ENCODE peak calls at places on chromosomes 5 and 9, in nine cellular contexts. M is HL-60, H is A549, S is spleen, Z is prostate gland, J is A673, I is GM13976, X is endothelial cell, Y is GM12865. F is an unnamed sample.
A peak's percentile ranks its signal among the peaks of the same experiment; 100 is the strongest.

GRCh38 chr5:165642366-165642765 is 2136.9 kb downstream of the MAT2B start:
- DNase-seq in Z (no peak), S (no peak), M (no peak), J (no peak), Y (no peak), I (no peak), X (no peak), H (no peak), F (no peak)

GRCh38 chr9:137305060-137305787 is 3.2 kb upstream of the NRARP start:
- DNase-seq in M (peak; percentile 60), Z (peak; percentile 60), I (peak; percentile 77), H (peak; percentile 70), J (no peak), S (peak; percentile 89), X (peak; percentile 78), Y (peak; percentile 49), F (peak; percentile 87)

GRCh38 chr5:14305045-14305444 is 161.9 kb downstream of the TRIO start:
- DNase-seq in X (no peak), M (peak; percentile 15), H (peak; percentile 24), Z (no peak), Y (no peak), I (no peak), J (no peak), S (no peak), F (no peak)

GRCh38 chr9:85900504-85901201 is 40.3 kb upstream of the NAA35 start:
- DNase-seq in S (no peak), J (peak; percentile 59), X (peak; percentile 66), M (peak; percentile 54), Y (peak; percentile 56), Z (no peak), H (peak; percentile 65), I (peak; percentile 41), F (peak; percentile 63)

GRCh38 chr9:121322037-121322736 is 47.9 kb downstream of the STOM start:
- DNase-seq in Z (no peak), Y (no peak), I (no peak), S (no peak), M (peak; percentile 33), J (no peak), X (no peak), H (peak; percentile 94), F (no peak)

GRCh38 chr9:100575006-100575405 is 2.9 kb upstream of the CAVIN4 start:
- DNase-seq in J (peak; percentile 22), Z (no peak), H (no peak), M (no peak), Y (no peak), X (no peak), I (no peak), S (no peak), F (no peak)

GRCh38 chr5:172162348-172162747 is 25.7 kb downstream of the STK10 start:
- DNase-seq in I (no peak), M (no peak), J (no peak), Y (no peak), Z (no peak), S (no peak), X (no peak), H (peak; percentile 38), F (no peak)

GRCh38 chr5:88681402-88681801 is 201.6 kb downstream of the MEF2C start:
- DNase-seq in Z (no peak), S (no peak), H (no peak), Y (no peak), M (no peak), J (no peak), X (no peak), I (no peak), F (no peak)

GRCh38 chr5:32760091-32760509 is 49.0 kb downstream of the NPR3 start:
- DNase-seq in X (no peak), M (no peak), J (peak; percentile 5), Y (no peak), I (no peak), S (no peak), H (peak; percentile 92), Z (no peak), F (no peak)

GRCh38 chr9:76987594-76988200 is 31.8 kb upstream of the FOXB2 start:
- DNase-seq in M (peak; percentile 26), J (peak; percentile 33), I (peak; percentile 49), Y (peak; percentile 49), Z (no peak), X (peak; percentile 49), S (no peak), H (peak; percentile 60), F (peak; percentile 20)

GRCh38 chr5:104928906-104929520 is 1366.4 kb upstream of the NUDT12 start:
- DNase-seq in X (no peak), Y (no peak), M (no peak), S (peak; percentile 70), J (no peak), H (no peak), Z (no peak), I (no peak), F (no peak)

GRCh38 chr5:39420482-39421145 is 4.2 kb downstream of the DAB2 start:
- DNase-seq in I (no peak), M (no peak), Y (no peak), S (no peak), X (peak; percentile 34), J (peak; percentile 72), H (no peak), Z (no peak), F (no peak)

GRCh38 chr5:163727028-163727427 is 221.6 kb downstream of the MAT2B start:
- DNase-seq in J (no peak), Y (peak; percentile 30), S (no peak), I (no peak), Z (no peak), X (no peak), H (no peak), M (peak; percentile 23), F (no peak)

GRCh38 chr5:143494162-143494561 is 90.7 kb upstream of the NR3C1 start:
- DNase-seq in S (no peak), Y (no peak), X (no peak), I (no peak), Z (no peak), J (peak; percentile 17), M (no peak), H (peak; percentile 49), F (no peak)

GRCh38 chr9:35115680-35116538 is at the start of gene ATOSB:
- DNase-seq in I (peak; percentile 94), S (peak; percentile 99), H (peak; percentile 96), X (peak; percentile 99), M (peak; percentile 96), J (peak; percentile 98), Y (peak; percentile 98), Z (peak; percentile 97), F (peak; percentile 98)

GRCh38 chr9:35114921-35115341 is 731 bp downstream of the ATOSB start:
- DNase-seq in M (peak; percentile 89), Y (peak; percentile 66), Z (no peak), X (peak; percentile 59), S (peak; percentile 91), H (peak; percentile 38), J (peak; percentile 58), I (peak; percentile 48), F (peak; percentile 70)

GRCh38 chr9:35116539-35116897 is 856 bp upstream of the ATOSB start:
- DNase-seq in Y (no peak), X (no peak), M (no peak), J (no peak), S (no peak), H (no peak), Z (no peak), I (peak; percentile 22), F (no peak)

GRCh38 chr9:35114113-35114847 is 1.4 kb downstream of the ATOSB start:
- DNase-seq in X (peak; percentile 80), I (peak; percentile 62), M (peak; percentile 92), J (peak; percentile 97), Z (peak; percentile 71), Y (peak; percentile 77), H (peak; percentile 87), S (peak; percentile 91), F (peak; percentile 90)

GRCh38 chr9:35116898-35117551 is 1.4 kb upstream of the ATOSB start:
- DNase-seq in Y (peak; percentile 95), H (peak; percentile 93), X (peak; percentile 91), M (peak; percentile 91), Z (peak; percentile 95), J (peak; percentile 95), S (peak; percentile 96), I (peak; percentile 86), F (peak; percentile 91)
- TF ChIP-seq CTCF in Y (peak; percentile 94), H (peak; percentile 98), X (peak; percentile 78), M (peak; percentile 87), Z (peak; percentile 98), J (peak; percentile 91), S (peak; percentile 90), I (peak; percentile 94), F (peak; percentile 83)

GRCh38 chr9:8883313-8883712 is 1083.7 kb upstream of the DMAC1 start:
- DNase-seq in J (no peak), H (no peak), X (no peak), Y (no peak), Z (no peak), M (no peak), S (no peak), I (no peak), F (no peak)
- TF ChIP-seq CTCF in J (no peak), H (no peak), X (no peak), Y (no peak), Z (no peak), M (no peak), S (no peak), I (no peak), F (no peak)

GRCh38 chr5:73745806-73746205 is 119.8 kb downstream of the ARHGEF28 start:
- DNase-seq in Z (no peak), S (no peak), X (no peak), M (no peak), Y (no peak), I (no peak), J (no peak), H (no peak), F (no peak)

GRCh38 chr5:73748510-73749410 is 122.8 kb downstream of the ARHGEF28 start:
- DNase-seq in Y (no peak), M (no peak), I (no peak), Z (no peak), S (peak; percentile 66), H (no peak), J (no peak), X (no peak), F (no peak)

GRCh38 chr5:73747696-73748380 is 121.8 kb downstream of the ARHGEF28 start:
- DNase-seq in S (no peak), H (no peak), Z (no peak), X (no peak), Y (no peak), I (no peak), J (peak; percentile 4), M (no peak), F (no peak)

GRCh38 chr5:73749485-73750270 is 123.7 kb downstream of the ARHGEF28 start:
- DNase-seq in I (no peak), J (no peak), X (no peak), S (no peak), Z (no peak), M (no peak), Y (no peak), H (no peak), F (no peak)

GRCh38 chr5:73746608-73747007 is 120.6 kb downstream of the ARHGEF28 start:
- DNase-seq in I (no peak), Z (no peak), J (no peak), M (no peak), H (no peak), Y (no peak), S (no peak), X (no peak), F (no peak)
- TF ChIP-seq CTCF in I (no peak), Z (no peak), J (no peak), M (no peak), H (no peak), Y (no peak), S (no peak), X (no peak), F (no peak)

DNA sequence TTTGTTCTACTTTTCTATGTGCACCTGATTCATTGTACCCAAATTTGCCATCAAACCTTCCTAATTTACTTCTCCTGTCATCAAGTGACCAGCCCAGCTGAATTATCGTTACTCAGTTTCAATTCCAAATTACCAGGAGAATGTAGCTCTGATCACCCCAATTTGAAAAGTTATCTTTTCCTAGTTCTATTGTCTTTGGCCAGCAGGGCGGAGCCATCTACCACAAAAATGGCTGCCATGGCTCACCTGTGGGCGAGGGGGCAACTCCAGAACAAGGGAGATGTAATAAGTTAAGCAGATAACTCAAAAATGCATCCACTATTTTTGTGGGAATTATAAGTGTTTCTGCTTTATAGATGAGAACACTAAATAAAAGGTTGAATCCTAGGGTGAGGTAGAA is 133.8 kb upstream of the MOCS2 start:
- DNase-seq in S (no peak), H (no peak), Y (no peak), M (no peak), Z (no peak), J (no peak), I (no peak), X (no peak), F (no peak)
- TF ChIP-seq CTCF in S (no peak), H (no peak), Y (no peak), M (no peak), Z (no peak), J (peak; percentile 28), I (no peak), X (no peak), F (peak; percentile 20)